ENCODE peak calls at places on chromosomes 3 and 15, in six cellular contexts. K is Karpas-422, B is adipocyte, A is ovary, D is PC-3, V is sigmoid colon. X is an unnamed sample.
A peak's percentile ranks its signal among the peaks of the same experiment; 100 is the strongest.

GRCh38 chr3:39849992-39850706 is 40.7 kb downstream of the MYRIP start:
- DNase-seq in V (no peak), A (no peak), K (peak; percentile 57), B (no peak), D (no peak), X (no peak)

GRCh38 chr3:171314341-171314740 is 145.9 kb downstream of the TNIK start:
- DNase-seq in D (no peak), K (no peak), V (no peak), A (no peak), B (no peak), X (no peak)

GRCh38 chr3:197942956-197943556 is 6.9 kb upstream of the RPL35A start:
- DNase-seq in K (peak; percentile 88), D (peak; percentile 73), V (no peak), A (no peak), B (peak; percentile 78), X (peak; percentile 37)

GRCh38 chr3:179957264-179957845 is 79.4 kb downstream of the PEX5L start:
- DNase-seq in K (peak; percentile 84), A (no peak), V (no peak), D (no peak), B (no peak), X (no peak)

GRCh38 chr3:178588593-178588992 is 52.4 kb downstream of the KCNMB2 start:
- DNase-seq in D (no peak), V (no peak), K (no peak), B (no peak), A (no peak), X (no peak)

GRCh38 chr3:132342183-132342582 is 25.0 kb downstream of the ACP3 start:
- DNase-seq in D (peak; percentile 51), K (no peak), B (no peak), V (no peak), A (no peak), X (peak; percentile 61)

GRCh38 chr15:95624616-95625361 is 705.7 kb upstream of the NR2F2 start:
- DNase-seq in K (no peak), V (no peak), B (no peak), D (no peak), A (no peak), X (no peak)

GRCh38 chr3:29465836-29466235 is 185.0 kb downstream of the RBMS3 start:
- DNase-seq in V (no peak), K (no peak), B (peak; percentile 90), A (no peak), D (no peak), X (peak; percentile 39)

GRCh38 chr15:83956887-83957286 is 278.7 kb upstream of the GOLGA6L4 start:
- DNase-seq in B (no peak), A (no peak), D (no peak), K (no peak), V (no peak), X (no peak)

GRCh38 chr3:140447136-140447535 is 230.7 kb upstream of the TRIM42 start:
- DNase-seq in B (no peak), K (no peak), A (no peak), V (no peak), D (no peak), X (no peak)

GRCh38 chr3:105626739-105627138 is 242.1 kb downstream of the CBLB start:
- DNase-seq in D (no peak), B (no peak), K (no peak), A (no peak), V (no peak), X (no peak)

GRCh38 chr3:159158213-159158612 is 356.4 kb downstream of the MFSD1 start:
- DNase-seq in A (no peak), B (no peak), D (peak; percentile 95), K (peak; percentile 41), V (no peak), X (no peak)

GRCh38 chr3:115245437-115245836 is 98.3 kb upstream of the ZBTB20 start:
- DNase-seq in K (no peak), A (no peak), V (no peak), D (peak; percentile 93), B (peak; percentile 85), X (peak; percentile 93)

GRCh38 chr3:129857899-129858298 is 35.6 kb downstream of the TMCC1 start:
- DNase-seq in D (no peak), A (no peak), V (no peak), B (no peak), K (no peak), X (no peak)

GRCh38 chr3:14570089-14570488 is 29.9 kb upstream of the GRIP2 start:
- DNase-seq in B (no peak), V (no peak), D (no peak), A (no peak), K (no peak), X (no peak)

GRCh38 chr3:66314455-66314854 is 93.7 kb downstream of the SLC25A26 start:
- DNase-seq in V (no peak), K (no peak), B (no peak), A (no peak), D (no peak), X (no peak)

GRCh38 chr3:126350502-126351085 is 6.6 kb downstream of the KLF15 start:
- DNase-seq in D (no peak), V (peak; percentile 59), A (peak; percentile 30), B (no peak), K (no peak), X (no peak)

GRCh38 chr3:51393096-51393495 is 2.0 kb downstream of the RBM15B start:
- DNase-seq in B (no peak), K (no peak), A (no peak), D (no peak), V (no peak), X (no peak)
- H3K4me1 ChIP-seq in B (peaks cover 52% of the 10 kb centered on the region), K (peaks cover 46% of the 10 kb centered on the region), A (peaks cover 14% of the 10 kb centered on the region), D (peaks cover 31% of the 10 kb centered on the region), V (no peaks in the 10 kb centered on the region), X (peaks cover 15% of the 10 kb centered on the region)

DNA sequence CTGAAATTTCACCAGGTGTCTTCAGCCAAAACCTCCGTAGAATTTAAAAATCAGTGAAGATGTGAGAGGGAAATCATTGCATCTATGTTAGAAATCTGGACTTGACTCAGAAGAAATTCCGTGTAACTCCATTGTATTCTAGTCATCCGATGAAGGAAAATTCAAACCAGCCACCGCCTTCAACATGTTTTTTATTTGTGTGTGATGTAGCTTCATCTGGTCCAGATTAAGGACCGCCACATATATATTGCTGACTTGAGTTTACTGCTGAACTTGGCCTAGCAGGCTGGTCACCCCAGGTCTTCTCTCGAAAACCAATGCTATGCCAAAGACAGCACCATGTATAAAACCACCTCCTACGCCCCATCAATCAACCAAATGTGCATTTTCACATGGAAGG is 120.9 kb downstream of the FOXP1 start:
- DNase-seq in V (no peak), D (no peak), K (no peak), B (no peak), A (no peak), X (no peak)
- H3K27me3 ChIP-seq in V (no peaks in the 10 kb centered on the region), D (no peaks in the 10 kb centered on the region), K (no peaks in the 10 kb centered on the region), B (no peaks in the 10 kb centered on the region), A (no peaks in the 10 kb centered on the region), X (no peaks in the 10 kb centered on the region)

GRCh38 chr3:46068526-46068925 is 41.2 kb upstream of the XCR1 start:
- DNase-seq in D (no peak), A (no peak), B (no peak), V (no peak), K (no peak), X (no peak)
- H3K4me1 ChIP-seq in D (peaks cover 9% of the 10 kb centered on the region), A (no peaks in the 10 kb centered on the region), B (peaks cover 18% of the 10 kb centered on the region), V (no peaks in the 10 kb centered on the region), K (no peaks in the 10 kb centered on the region), X (no peaks in the 10 kb centered on the region)

GRCh38 chr15:50889589-50889988 is 18.9 kb upstream of the AP4E1 start:
- DNase-seq in D (no peak), B (no peak), A (no peak), V (no peak), K (no peak), X (no peak)

GRCh38 chr15:50888054-50888453 is 20.4 kb upstream of the AP4E1 start:
- DNase-seq in D (no peak), A (no peak), K (no peak), B (peak; percentile 42), V (no peak), X (no peak)

GRCh38 chr15:50890751-50891150 is 17.7 kb upstream of the AP4E1 start:
- DNase-seq in K (no peak), B (peak; percentile 20), V (no peak), D (peak; percentile 35), A (no peak), X (no peak)

GRCh38 chr15:50893976-50894375 is 14.5 kb upstream of the AP4E1 start:
- DNase-seq in B (no peak), V (no peak), D (no peak), K (no peak), A (no peak), X (no peak)

DNA sequence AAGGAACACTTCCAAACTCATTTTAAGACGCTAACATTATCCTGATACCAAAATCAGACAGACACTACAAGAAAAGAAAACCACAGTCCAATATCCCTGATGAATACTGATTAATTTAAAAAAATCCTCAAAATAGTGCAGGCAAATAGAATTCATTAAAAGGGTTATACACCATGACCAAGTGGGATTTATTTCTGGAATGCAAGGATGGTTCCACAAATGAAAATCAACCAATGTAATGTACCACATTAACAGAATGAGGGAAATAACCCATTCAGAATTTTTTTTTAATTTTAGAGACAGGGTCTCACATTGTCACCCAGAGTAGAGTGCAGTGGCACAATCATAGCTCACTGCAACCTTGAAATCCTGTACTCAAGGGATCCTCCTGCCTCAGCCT is 17.3 kb upstream of the AP4E1 start:
- DNase-seq in D (no peak), K (no peak), A (no peak), B (no peak), V (no peak), X (no peak)
- H3K27me3 ChIP-seq in D (no peaks in the 10 kb centered on the region), K (no peaks in the 10 kb centered on the region), A (no peaks in the 10 kb centered on the region), B (no peaks in the 10 kb centered on the region), V (no peaks in the 10 kb centered on the region), X (no peaks in the 10 kb centered on the region)

DNA sequence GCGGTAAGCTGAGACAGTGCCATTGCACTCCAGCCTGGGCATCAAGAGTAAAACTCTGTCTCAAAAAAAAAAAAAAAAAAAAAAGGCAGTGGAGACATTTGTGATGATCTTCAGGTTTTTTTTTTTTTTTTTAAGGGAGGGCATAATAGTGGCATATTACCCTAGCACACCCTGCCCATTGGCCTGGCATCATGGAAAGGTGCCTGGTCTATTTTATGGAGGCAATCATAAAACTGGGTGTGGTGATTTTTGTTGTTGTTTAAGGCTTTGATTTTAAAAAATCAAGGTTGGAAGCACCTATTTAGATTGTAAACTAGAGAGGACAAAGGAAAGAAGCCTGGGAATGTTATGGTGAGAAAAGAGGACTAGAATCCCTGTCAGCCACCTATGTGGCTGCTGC is 6.0 kb downstream of the IQGAP1 start:
- DNase-seq in B (no peak), D (no peak), V (no peak), A (no peak), K (peak; percentile 40), X (no peak)
- H3K4me1 ChIP-seq in B (peaks cover 35% of the 10 kb centered on the region), D (peaks cover 10% of the 10 kb centered on the region), V (no peaks in the 10 kb centered on the region), A (peaks cover 10% of the 10 kb centered on the region), K (peaks cover 45% of the 10 kb centered on the region), X (peaks cover 28% of the 10 kb centered on the region)

GRCh38 chr3:169325821-169326220 is 337.7 kb downstream of the MECOM start:
- DNase-seq in K (no peak), D (no peak), B (no peak), V (no peak), A (no peak), X (no peak)
- H3K27me3 ChIP-seq in K (no peaks in the 10 kb centered on the region), D (no peaks in the 10 kb centered on the region), B (no peaks in the 10 kb centered on the region), V (no peaks in the 10 kb centered on the region), A (no peaks in the 10 kb centered on the region), X (no peaks in the 10 kb centered on the region)

DNA sequence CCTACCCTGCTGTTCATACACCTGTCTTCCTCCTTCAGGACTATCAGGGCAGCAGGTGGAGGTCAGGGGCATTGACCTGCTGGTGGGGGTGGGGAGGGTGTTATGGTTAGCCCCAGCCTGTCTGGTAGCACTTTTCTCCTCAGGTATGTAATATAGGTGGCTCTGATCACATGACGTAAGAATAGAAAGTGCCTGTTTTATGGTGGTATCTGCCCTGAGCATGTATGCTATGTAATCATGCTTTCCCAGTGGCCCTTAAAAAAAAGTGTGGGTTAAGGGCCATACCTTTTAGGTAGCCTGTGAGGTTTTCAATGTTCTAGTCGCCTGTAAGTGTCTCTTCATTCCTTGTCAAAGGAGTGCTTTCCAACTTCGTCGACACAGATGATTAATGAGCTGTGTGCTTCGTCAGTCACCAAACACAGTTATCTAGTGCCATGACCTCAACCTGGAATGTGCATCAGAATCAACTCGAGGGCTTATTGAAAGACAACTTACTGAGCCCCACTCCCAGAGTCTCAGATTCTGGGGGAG is 86.3 kb downstream of the KLHL25 start:
- DNase-seq in B (no peak), V (no peak), K (no peak), A (no peak), D (no peak), X (peak; percentile 89)
- H3K4me1 ChIP-seq in B (peaks cover 57% of the 10 kb centered on the region), V (no peaks in the 10 kb centered on the region), K (peaks cover 55% of the 10 kb centered on the region), A (peaks cover 17% of the 10 kb centered on the region), D (no peaks in the 10 kb centered on the region), X (peaks cover 63% of the 10 kb centered on the region)